ENCODE peak calls at places on chromosomes 1 and 21, in six cellular contexts. N is CD4-positive, alpha-beta T cell; H is CD8-positive, alpha-beta T cell; A is colonic mucosa; M is spleen; V is ascending aorta. Y is an unnamed sample.

GRCh38 chr1:204150702-204151561 is 912 bp downstream of the ETNK2 start:
- DNase-seq in V (no peak), A (no peak), N (no peak), M (no peak), H (no peak), Y (no peak)

GRCh38 chr1:199463521-199464127 is 563.9 kb upstream of the NR5A2 start:
- DNase-seq in H (no peak), A (peak; percentile 24), V (no peak), M (no peak), N (no peak), Y (peak; percentile 51)

GRCh38 chr1:156616463-156616862 is 2.8 kb upstream of the HAPLN2 start:
- DNase-seq in V (no peak), M (no peak), N (no peak), A (no peak), H (no peak), Y (no peak)

GRCh38 chr1:2206813-2207488 is 12.4 kb upstream of the FAAP20 start:
- DNase-seq in H (no peak), V (no peak), M (peak; percentile 81), N (no peak), A (peak; percentile 35), Y (no peak)

GRCh38 chr1:9315411-9316079 is 22.9 kb downstream of the SPSB1 start:
- DNase-seq in N (no peak), V (no peak), H (no peak), A (no peak), M (no peak), Y (no peak)

GRCh38 chr1:215111916-215112315 is 29.4 kb downstream of the KCNK2 start:
- DNase-seq in N (no peak), A (no peak), M (no peak), V (no peak), H (no peak), Y (no peak)

GRCh38 chr1:115874929-115875328 is 34.0 kb upstream of the NHLH2 start:
- DNase-seq in A (no peak), V (no peak), M (no peak), H (no peak), N (no peak), Y (no peak)

GRCh38 chr1:228295981-228296380 is 88.1 kb downstream of the OBSCN start:
- DNase-seq in A (no peak), N (no peak), M (no peak), H (no peak), V (no peak), Y (no peak)

GRCh38 chr1:53139911-53140310 is 2.5 kb downstream of the SLC1A7 start:
- DNase-seq in A (no peak), N (no peak), M (no peak), H (no peak), V (no peak), Y (no peak)

GRCh38 chr1:68819190-68819829 is 322.4 kb upstream of the DEPDC1 start:
- DNase-seq in V (no peak), N (no peak), A (no peak), M (no peak), H (no peak), Y (no peak)

GRCh38 chr1:216293673-216294072 is 129.6 kb downstream of the USH2A start:
- DNase-seq in M (no peak), V (no peak), H (no peak), N (no peak), A (no peak), Y (no peak)

GRCh38 chr1:183048087-183049085 is 25.2 kb downstream of the LAMC1 start:
- DNase-seq in A (no peak), N (no peak), M (no peak), H (no peak), V (no peak), Y (peak; percentile 89)

GRCh38 chr1:175554586-175554985 is 188.8 kb downstream of the TNR start:
- DNase-seq in A (no peak), V (no peak), M (no peak), N (no peak), H (no peak), Y (no peak)

GRCh38 chr21:33265664-33266049 is 510 bp upstream of the IL10RB start:
- DNase-seq in V (peak; percentile 33), N (no peak), M (peak; percentile 88), A (peak; percentile 50), H (no peak), Y (peak; percentile 80)

GRCh38 chr21:33266784-33267135 is 593 bp downstream of the IL10RB start:
- DNase-seq in M (peak; percentile 88), N (peak; percentile 42), H (peak; percentile 44), A (peak; percentile 35), V (no peak), Y (peak; percentile 52)

GRCh38 chr21:33264561-33264960 is 1.6 kb upstream of the IL10RB start:
- DNase-seq in V (no peak), H (no peak), M (no peak), N (no peak), A (no peak), Y (no peak)

GRCh38 chr21:33267250-33267649 is 1.1 kb downstream of the IL10RB start:
- DNase-seq in V (no peak), H (no peak), A (no peak), N (no peak), M (no peak), Y (no peak)

GRCh38 chr21:33266050-33266783 is at the start of gene IL10RB:
- DNase-seq in A (peak; percentile 87), V (no peak), N (peak; percentile 74), H (peak; percentile 70), M (peak; percentile 96), Y (peak; percentile 85)
- H3K27ac ChIP-seq in A (peak within 1 kb of the TSS; percentile 92), V (peak within 1 kb of the TSS; percentile 84), N (peak within 1 kb of the TSS; percentile 79), H (peak within 1 kb of the TSS; percentile 70), M (peak within 1 kb of the TSS; percentile 94), Y (peak within 1 kb of the TSS; percentile 70)

GRCh38 chr1:109664671-109665070 is 3.2 kb upstream of the GSTM2 start:
- DNase-seq in N (no peak), A (no peak), V (no peak), H (no peak), M (no peak), Y (no peak)

GRCh38 chr1:109667452-109668122 is at the start of gene GSTM2:
- DNase-seq in V (peak; percentile 80), A (peak; percentile 92), N (peak; percentile 84), H (peak; percentile 56), M (peak; percentile 95), Y (peak; percentile 26)

GRCh38 chr1:109668123-109668800 is 405 bp downstream of the GSTM2 start:
- DNase-seq in N (no peak), V (no peak), M (no peak), H (no peak), A (no peak), Y (no peak)

GRCh38 chr1:109671067-109671466 is 3.2 kb downstream of the GSTM2 start:
- DNase-seq in M (no peak), H (no peak), V (no peak), A (no peak), N (no peak), Y (no peak)

DNA sequence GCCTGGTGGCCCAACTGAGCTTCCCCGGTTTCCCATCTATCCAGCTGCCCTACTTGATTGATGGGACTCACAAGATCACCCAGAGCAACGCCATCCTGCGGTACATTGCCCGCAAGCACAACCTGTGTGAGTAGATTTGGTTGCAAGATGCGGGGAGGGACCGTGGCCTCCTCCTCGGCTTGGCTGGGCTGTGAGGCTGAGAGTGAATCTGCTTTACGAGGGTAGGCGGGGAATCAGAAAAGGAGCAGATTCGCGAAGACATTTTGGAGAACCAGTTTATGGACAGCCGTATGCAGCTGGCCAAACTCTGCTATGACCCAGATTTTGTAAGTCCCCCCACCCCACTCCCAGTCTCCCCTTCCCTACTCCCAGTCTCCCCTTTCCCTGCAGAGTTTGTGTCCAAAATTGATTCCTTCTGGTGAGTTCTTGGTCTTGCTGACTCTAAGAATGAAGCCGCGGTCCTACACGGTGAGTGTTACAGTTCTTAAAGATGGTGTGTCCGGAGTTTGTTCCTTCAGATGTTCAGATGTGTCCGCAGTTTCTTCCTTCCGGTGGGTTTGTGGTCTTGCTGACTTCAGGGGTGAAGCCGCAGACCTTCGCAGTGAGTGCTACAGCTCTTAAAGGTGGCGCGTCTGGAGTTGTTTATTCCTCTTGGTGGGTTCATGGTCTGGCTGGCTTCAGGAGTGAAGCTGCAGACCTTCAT is 1.5 kb downstream of the GSTM2 start:
- DNase-seq in A (no peak), M (no peak), H (no peak), V (no peak), N (no peak), Y (peak; percentile 17)
- H3K27ac ChIP-seq in A (no peak overlapping the region), M (no peak overlapping the region), H (no peak overlapping the region), V (no peak overlapping the region), N (no peak overlapping the region), Y (no peak overlapping the region)

DNA sequence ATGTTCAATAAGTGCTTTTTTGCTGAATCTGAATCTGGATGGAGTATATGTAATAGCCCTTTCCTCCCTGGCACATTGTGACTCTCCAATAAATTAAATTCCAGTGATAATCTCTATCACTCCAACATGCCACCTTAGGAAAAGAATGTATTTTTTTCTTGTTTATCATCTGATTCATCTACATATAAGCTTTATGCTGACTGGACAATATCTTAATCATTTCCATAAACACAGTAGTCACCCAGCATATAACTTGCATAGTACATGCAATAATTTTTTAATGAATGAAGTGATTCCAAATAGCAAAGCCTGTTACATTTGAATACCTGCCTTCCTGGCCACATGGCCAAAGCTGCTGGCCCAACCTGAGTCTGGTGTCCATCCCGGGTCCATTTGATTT is 477.6 kb upstream of the USP24 start:
- DNase-seq in V (no peak), M (no peak), A (no peak), H (no peak), N (no peak), Y (no peak)
- H3K27ac ChIP-seq in V (no peak overlapping the region), M (no peak overlapping the region), A (no peak overlapping the region), H (no peak overlapping the region), N (no peak overlapping the region), Y (no peak overlapping the region)

GRCh38 chr1:245863566-245864184 is 643.4 kb downstream of the SMYD3 start:
- DNase-seq in H (no peak), M (no peak), N (no peak), V (no peak), A (no peak), Y (no peak)

GRCh38 chr1:245859510-245860114 is 647.5 kb downstream of the SMYD3 start:
- DNase-seq in A (no peak), H (no peak), M (no peak), V (no peak), N (no peak), Y (no peak)

GRCh38 chr1:245860681-245861552 is 646.2 kb downstream of the SMYD3 start:
- DNase-seq in N (no peak), V (no peak), H (no peak), M (no peak), A (no peak), Y (no peak)

GRCh38 chr1:245864872-245865271 is 642.2 kb downstream of the SMYD3 start:
- DNase-seq in V (no peak), A (no peak), M (no peak), H (no peak), N (no peak), Y (no peak)

GRCh38 chr1:245862812-245863540 is 644.1 kb downstream of the SMYD3 start:
- DNase-seq in H (no peak), A (no peak), N (no peak), M (no peak), V (no peak), Y (no peak)
- H3K27ac ChIP-seq in H (no peak overlapping the region), A (no peak overlapping the region), N (no peak overlapping the region), M (no peak overlapping the region), V (no peak overlapping the region), Y (no peak overlapping the region)

DNA sequence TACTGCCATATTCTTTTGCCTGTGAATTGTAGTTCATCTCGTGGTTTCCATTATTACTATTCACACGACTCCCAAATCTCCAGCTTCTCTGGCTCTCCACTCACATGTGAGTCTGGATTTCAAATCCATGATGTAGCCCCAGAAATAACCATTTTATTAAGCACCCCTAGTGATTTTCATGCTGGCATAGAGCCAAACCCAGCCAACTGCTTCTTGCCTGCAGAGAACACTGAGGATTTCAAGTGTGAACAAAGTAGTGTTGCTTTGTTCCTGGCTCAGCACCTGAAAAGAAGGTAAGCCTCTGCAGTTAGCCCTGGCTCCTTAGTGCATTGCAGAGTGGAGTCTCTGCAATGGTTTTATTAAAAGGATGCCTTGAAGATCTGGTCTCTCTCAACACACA is 25.9 kb downstream of the UTP25 start:
- DNase-seq in N (no peak), V (no peak), A (no peak), M (no peak), H (no peak), Y (no peak)
- H3K27ac ChIP-seq in N (no peak overlapping the region), V (no peak overlapping the region), A (no peak overlapping the region), M (no peak overlapping the region), H (no peak overlapping the region), Y (no peak overlapping the region)